ENCODE peak calls at places on chromosome 9, in nine cellular contexts. One of them, this sample, is unnamed.
A peak's percentile ranks its signal among the peaks of the same experiment; 100 is the strongest.

GRCh38 chr9:107043886-107044285 is 180.9 kb downstream of the ZNF462 start:
- DNase-seq in K562: no peak
- DNase-seq in PC-9: no peak
- DNase-seq in IMR-90: no peak
- DNase-seq in Karpas-422: peak; percentile 44
- DNase-seq in astrocyte: no peak
- DNase-seq in hepatocyte: no peak
- DNase-seq in PC-3: no peak
- DNase-seq in neural progenitor cell: no peak
- DNase-seq in this sample: no peak

GRCh38 chr9:114112778-114113585 is 13.9 kb upstream of the KIF12 start:
- DNase-seq in IMR-90: peak; percentile 75
- DNase-seq in PC-9: no peak
- DNase-seq in hepatocyte: peak; percentile 78
- DNase-seq in Karpas-422: no peak
- DNase-seq in K562: no peak
- DNase-seq in PC-3: peak; percentile 43
- DNase-seq in neural progenitor cell: no peak
- DNase-seq in astrocyte: peak; percentile 65
- DNase-seq in this sample: peak; percentile 76

GRCh38 chr9:70049672-70050271 is 6.1 kb downstream of the MAMDC2 start:
- DNase-seq in astrocyte: no peak
- DNase-seq in IMR-90: peak; percentile 55
- DNase-seq in K562: no peak
- DNase-seq in PC-3: no peak
- DNase-seq in neural progenitor cell: no peak
- DNase-seq in PC-9: no peak
- DNase-seq in Karpas-422: no peak
- DNase-seq in hepatocyte: peak; percentile 21
- DNase-seq in this sample: peak; percentile 77

GRCh38 chr9:72960446-72960845 is 7.6 kb upstream of the ALDH1A1 start:
- DNase-seq in IMR-90: no peak
- DNase-seq in Karpas-422: no peak
- DNase-seq in astrocyte: no peak
- DNase-seq in hepatocyte: no peak
- DNase-seq in K562: no peak
- DNase-seq in neural progenitor cell: no peak
- DNase-seq in PC-3: no peak
- DNase-seq in PC-9: peak; percentile 53
- DNase-seq in this sample: no peak

GRCh38 chr9:110143969-110144545 is 63.9 kb downstream of the C9orf152 start:
- DNase-seq in PC-9: no peak
- DNase-seq in Karpas-422: peak; percentile 82
- DNase-seq in hepatocyte: no peak
- DNase-seq in K562: no peak
- DNase-seq in IMR-90: no peak
- DNase-seq in neural progenitor cell: no peak
- DNase-seq in PC-3: no peak
- DNase-seq in astrocyte: no peak
- DNase-seq in this sample: no peak

GRCh38 chr9:16484178-16484577 is 386.3 kb downstream of the BNC2 start:
- DNase-seq in PC-9: no peak
- DNase-seq in Karpas-422: peak; percentile 12
- DNase-seq in astrocyte: no peak
- DNase-seq in IMR-90: peak; percentile 13
- DNase-seq in hepatocyte: no peak
- DNase-seq in K562: no peak
- DNase-seq in neural progenitor cell: no peak
- DNase-seq in PC-3: no peak
- DNase-seq in this sample: no peak

GRCh38 chr9:71604197-71605063 is 163.9 kb downstream of the CEMIP2 start:
- DNase-seq in hepatocyte: peak; percentile 89
- DNase-seq in Karpas-422: peak; percentile 81
- DNase-seq in neural progenitor cell: peak; percentile 87
- DNase-seq in PC-9: no peak
- DNase-seq in PC-3: peak; percentile 66
- DNase-seq in astrocyte: peak; percentile 42
- DNase-seq in K562: peak; percentile 75
- DNase-seq in IMR-90: peak; percentile 70
- DNase-seq in this sample: peak; percentile 80

GRCh38 chr9:87910821-87911220 is 6.9 kb upstream of the SPATA31C1 start:
- DNase-seq in astrocyte: no peak
- DNase-seq in PC-9: no peak
- DNase-seq in neural progenitor cell: no peak
- DNase-seq in hepatocyte: no peak
- DNase-seq in Karpas-422: no peak
- DNase-seq in K562: no peak
- DNase-seq in IMR-90: no peak
- DNase-seq in PC-3: no peak
- DNase-seq in this sample: peak; percentile 65

GRCh38 chr9:23887781-23888180 is 61.7 kb upstream of the ELAVL2 start:
- DNase-seq in astrocyte: no peak
- DNase-seq in K562: no peak
- DNase-seq in neural progenitor cell: peak; percentile 59
- DNase-seq in hepatocyte: no peak
- DNase-seq in IMR-90: no peak
- DNase-seq in Karpas-422: no peak
- DNase-seq in PC-3: no peak
- DNase-seq in PC-9: no peak
- DNase-seq in this sample: no peak

DNA sequence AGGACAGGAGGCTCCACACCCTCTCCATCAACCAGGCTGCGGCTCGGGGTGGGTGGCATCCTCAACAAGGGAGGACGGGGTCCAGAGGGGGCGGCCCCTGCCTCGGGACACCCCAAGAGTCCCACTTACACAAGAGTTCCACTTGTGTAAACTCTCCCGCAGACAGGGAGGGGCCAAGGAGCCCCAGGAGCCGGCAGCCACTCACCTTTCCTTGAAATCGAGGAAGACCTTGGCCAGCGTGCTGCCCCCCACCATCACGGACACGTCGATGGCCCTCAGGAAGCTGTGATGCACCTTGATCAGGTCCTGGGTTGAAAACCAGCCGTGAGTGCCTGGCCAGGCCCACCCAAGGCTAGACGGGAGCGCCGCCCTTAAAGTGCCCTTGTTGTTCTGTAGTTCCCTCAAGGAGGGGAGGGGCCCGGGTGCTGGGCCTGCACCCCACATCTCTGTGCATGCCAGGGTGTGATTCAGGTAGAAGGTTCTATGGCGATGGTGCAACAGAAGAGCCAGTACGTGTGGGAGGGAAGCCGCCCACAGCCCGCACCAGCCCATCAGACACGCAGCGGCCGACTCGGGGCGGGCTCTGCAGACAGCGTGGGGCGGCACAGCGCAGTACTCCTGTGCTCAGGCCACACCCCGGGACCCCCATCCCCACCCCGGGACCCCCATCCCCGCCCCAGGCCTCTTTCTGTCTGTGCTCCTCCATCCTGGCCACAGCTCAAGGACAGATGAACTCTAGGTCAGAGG is 67.9 kb upstream of the SARDH start:
- DNase-seq in hepatocyte: no peak
- DNase-seq in PC-9: no peak
- DNase-seq in IMR-90: no peak
- DNase-seq in neural progenitor cell: no peak
- DNase-seq in astrocyte: no peak
- DNase-seq in Karpas-422: no peak
- DNase-seq in PC-3: no peak
- DNase-seq in K562: no peak
- DNase-seq in this sample: no peak
- H4K20me1 ChIP-seq in hepatocyte: no peaks in the 10 kb centered on the region
- H4K20me1 ChIP-seq in PC-9: peaks cover 5% of the 10 kb centered on the region
- H4K20me1 ChIP-seq in IMR-90: peaks cover 12% of the 10 kb centered on the region
- H4K20me1 ChIP-seq in neural progenitor cell: peaks cover 12% of the 10 kb centered on the region
- H4K20me1 ChIP-seq in astrocyte: peaks cover 51% of the 10 kb centered on the region
- H4K20me1 ChIP-seq in Karpas-422: peaks cover 3% of the 10 kb centered on the region
- H4K20me1 ChIP-seq in PC-3: no peaks in the 10 kb centered on the region
- H4K20me1 ChIP-seq in K562: peaks cover 27% of the 10 kb centered on the region
- H4K20me1 ChIP-seq in this sample: no peaks in the 10 kb centered on the region

GRCh38 chr9:92846662-92847145 is 31.1 kb downstream of the ZNF484 start:
- DNase-seq in PC-9: no peak
- DNase-seq in neural progenitor cell: no peak
- DNase-seq in hepatocyte: no peak
- DNase-seq in IMR-90: no peak
- DNase-seq in PC-3: no peak
- DNase-seq in astrocyte: no peak
- DNase-seq in Karpas-422: no peak
- DNase-seq in K562: no peak
- DNase-seq in this sample: peak; percentile 1
- H3K4me3 ChIP-seq in PC-9: no peak overlapping the region
- H3K4me3 ChIP-seq in neural progenitor cell: no peak overlapping the region
- H3K4me3 ChIP-seq in hepatocyte: no peak overlapping the region
- H3K4me3 ChIP-seq in IMR-90: no peak overlapping the region
- H3K4me3 ChIP-seq in PC-3: no peak overlapping the region
- H3K4me3 ChIP-seq in astrocyte: no peak overlapping the region
- H3K4me3 ChIP-seq in Karpas-422: no peak overlapping the region
- H3K4me3 ChIP-seq in K562: no peak overlapping the region
- H3K4me3 ChIP-seq in this sample: no peak overlapping the region

GRCh38 chr9:134375011-134375390 is 48.7 kb downstream of the RXRA start:
- DNase-seq in neural progenitor cell: no peak
- DNase-seq in astrocyte: peak; percentile 25
- DNase-seq in PC-9: no peak
- DNase-seq in IMR-90: no peak
- DNase-seq in Karpas-422: no peak
- DNase-seq in hepatocyte: no peak
- DNase-seq in K562: no peak
- DNase-seq in PC-3: no peak
- DNase-seq in this sample: peak; percentile 49

GRCh38 chr9:134377976-134378375 is 51.7 kb downstream of the RXRA start:
- DNase-seq in PC-9: peak; percentile 90
- DNase-seq in K562: no peak
- DNase-seq in hepatocyte: no peak
- DNase-seq in PC-3: peak; percentile 75
- DNase-seq in Karpas-422: no peak
- DNase-seq in IMR-90: no peak
- DNase-seq in neural progenitor cell: no peak
- DNase-seq in astrocyte: no peak
- DNase-seq in this sample: peak; percentile 47

GRCh38 chr9:134377143-134377484 is 50.9 kb downstream of the RXRA start:
- DNase-seq in PC-9: no peak
- DNase-seq in neural progenitor cell: no peak
- DNase-seq in IMR-90: no peak
- DNase-seq in astrocyte: no peak
- DNase-seq in K562: no peak
- DNase-seq in Karpas-422: no peak
- DNase-seq in hepatocyte: no peak
- DNase-seq in PC-3: no peak
- DNase-seq in this sample: no peak

GRCh38 chr9:134375430-134376385 is 49.5 kb downstream of the RXRA start:
- DNase-seq in astrocyte: peak; percentile 43
- DNase-seq in IMR-90: no peak
- DNase-seq in K562: no peak
- DNase-seq in Karpas-422: no peak
- DNase-seq in hepatocyte: no peak
- DNase-seq in neural progenitor cell: peak; percentile 42
- DNase-seq in PC-3: no peak
- DNase-seq in PC-9: no peak
- DNase-seq in this sample: peak; percentile 56

DNA sequence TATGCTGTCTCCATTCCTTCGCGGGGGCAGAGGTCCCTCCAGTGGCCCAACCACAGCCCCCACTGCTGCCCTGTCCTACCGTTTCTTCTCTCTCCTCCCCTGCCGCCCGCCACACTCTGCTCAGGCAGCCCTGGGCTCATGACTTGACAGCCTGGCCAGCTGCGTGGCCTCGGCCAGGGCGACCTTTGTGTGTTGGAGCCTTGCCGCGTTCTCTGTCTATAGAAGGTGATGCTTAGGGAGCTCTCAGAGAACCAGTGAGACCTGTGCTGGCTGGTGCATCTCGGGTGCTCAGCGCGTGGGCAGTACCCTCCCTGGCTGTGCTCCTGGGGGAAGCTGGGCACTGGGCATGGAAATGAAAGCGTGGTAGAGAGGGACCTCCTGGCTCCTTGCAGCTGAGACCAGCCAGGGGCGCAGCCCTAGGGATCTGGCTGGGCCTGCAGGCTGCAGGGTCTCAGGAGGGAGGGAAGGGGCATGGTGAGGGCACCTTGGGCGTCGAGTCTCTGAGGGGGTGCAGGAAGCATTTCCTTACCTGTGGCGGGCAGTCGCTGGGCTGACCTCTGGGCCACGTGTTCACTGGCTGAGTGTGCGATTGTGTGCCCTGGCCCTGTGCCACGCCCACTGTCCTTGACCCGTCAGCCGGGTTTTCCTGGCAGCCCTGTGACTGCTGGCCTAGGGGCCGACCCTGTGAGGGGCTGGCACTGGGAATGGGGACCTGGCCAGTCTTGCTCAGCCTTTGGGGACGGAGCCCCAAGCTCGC is 50.3 kb downstream of the RXRA start:
- DNase-seq in PC-3: no peak
- DNase-seq in hepatocyte: no peak
- DNase-seq in PC-9: no peak
- DNase-seq in K562: no peak
- DNase-seq in IMR-90: no peak
- DNase-seq in astrocyte: no peak
- DNase-seq in neural progenitor cell: no peak
- DNase-seq in Karpas-422: no peak
- DNase-seq in this sample: no peak
- H3K36me3 ChIP-seq in PC-3: no peaks in the 10 kb centered on the region
- H3K36me3 ChIP-seq in hepatocyte: no peaks in the 10 kb centered on the region
- H3K36me3 ChIP-seq in PC-9: no peaks in the 10 kb centered on the region
- H3K36me3 ChIP-seq in K562: no peaks in the 10 kb centered on the region
- H3K36me3 ChIP-seq in IMR-90: no peaks in the 10 kb centered on the region
- H3K36me3 ChIP-seq in astrocyte: no peaks in the 10 kb centered on the region
- H3K36me3 ChIP-seq in neural progenitor cell: no peaks in the 10 kb centered on the region
- H3K36me3 ChIP-seq in Karpas-422: no peaks in the 10 kb centered on the region
- H3K36me3 ChIP-seq in this sample: no peaks in the 10 kb centered on the region

GRCh38 chr9:136363606-136364368 is at the start of gene DNLZ:
- DNase-seq in astrocyte: peak; percentile 41
- DNase-seq in neural progenitor cell: peak; percentile 96
- DNase-seq in K562: peak; percentile 93
- DNase-seq in IMR-90: peak; percentile 76
- DNase-seq in Karpas-422: peak; percentile 96
- DNase-seq in PC-3: peak; percentile 78
- DNase-seq in PC-9: peak; percentile 52
- DNase-seq in hepatocyte: peak; percentile 95
- DNase-seq in this sample: peak; percentile 94

GRCh38 chr9:136363106-136363605 is 388 bp downstream of the DNLZ start:
- DNase-seq in astrocyte: peak; percentile 79
- DNase-seq in K562: peak; percentile 95
- DNase-seq in IMR-90: peak; percentile 91
- DNase-seq in neural progenitor cell: peak; percentile 96
- DNase-seq in PC-3: peak; percentile 88
- DNase-seq in hepatocyte: peak; percentile 98
- DNase-seq in PC-9: peak; percentile 68
- DNase-seq in Karpas-422: peak; percentile 98
- DNase-seq in this sample: peak; percentile 98

GRCh38 chr9:136364942-136365774 is 1.6 kb upstream of the DNLZ start:
- DNase-seq in neural progenitor cell: no peak
- DNase-seq in K562: peak; percentile 56
- DNase-seq in PC-9: no peak
- DNase-seq in IMR-90: no peak
- DNase-seq in astrocyte: no peak
- DNase-seq in hepatocyte: no peak
- DNase-seq in PC-3: no peak
- DNase-seq in Karpas-422: no peak
- DNase-seq in this sample: no peak

GRCh38 chr9:136365775-136366223 is 2.3 kb upstream of the DNLZ start:
- DNase-seq in IMR-90: no peak
- DNase-seq in hepatocyte: no peak
- DNase-seq in Karpas-422: no peak
- DNase-seq in PC-3: no peak
- DNase-seq in K562: no peak
- DNase-seq in PC-9: no peak
- DNase-seq in neural progenitor cell: no peak
- DNase-seq in astrocyte: no peak
- DNase-seq in this sample: no peak

GRCh38 chr9:136364369-136364748 is 815 bp upstream of the DNLZ start:
- DNase-seq in astrocyte: no peak
- DNase-seq in hepatocyte: no peak
- DNase-seq in K562: no peak
- DNase-seq in Karpas-422: no peak
- DNase-seq in PC-3: no peak
- DNase-seq in IMR-90: no peak
- DNase-seq in neural progenitor cell: no peak
- DNase-seq in PC-9: no peak
- DNase-seq in this sample: no peak
- H4K20me1 ChIP-seq in astrocyte: peaks cover 20% of the 10 kb centered on the region
- H4K20me1 ChIP-seq in hepatocyte: no peaks in the 10 kb centered on the region
- H4K20me1 ChIP-seq in K562: no peaks in the 10 kb centered on the region
- H4K20me1 ChIP-seq in Karpas-422: peaks cover 9% of the 10 kb centered on the region
- H4K20me1 ChIP-seq in PC-3: no peaks in the 10 kb centered on the region
- H4K20me1 ChIP-seq in IMR-90: no peaks in the 10 kb centered on the region
- H4K20me1 ChIP-seq in neural progenitor cell: peaks cover 10% of the 10 kb centered on the region
- H4K20me1 ChIP-seq in PC-9: no peaks in the 10 kb centered on the region
- H4K20me1 ChIP-seq in this sample: no peaks in the 10 kb centered on the region

This sample was measured in GM23248.